ENCODE peak calls at places on chromosomes 13 and 19, in eight cellular contexts. T is kidney glomerular epithelial cell; W is NCI-H526 treated with DMSO at 0.1 percent for 48 hours; C is H54; E is heart left ventricle; L is activated naive CD8-positive, alpha-beta T cell treated with anti-CD3 and anti-CD28 coated beads, Interleukin-2, amount 50 U/mL, for 24 hours; Q is tibial nerve; R is pulmonary artery endothelial cell. X is an unnamed sample.

GRCh38 chr19:51016798-51017683 is 2.5 kb downstream of the KLK10 start:
- DNase-seq in L (peak), Q (peak), E (peak), R (no peak), T (peak), W (peak), C (no peak), X (peak)

GRCh38 chr19:38233740-38234251 is 9.8 kb upstream of the DPF1 start:
- DNase-seq in Q (peak), L (peak), R (no peak), W (no peak), T (peak), C (peak), E (peak), X (peak)

GRCh38 chr19:35253316-35254286 is 4.8 kb downstream of the LSR start:
- DNase-seq in L (no peak), C (no peak), Q (no peak), T (no peak), W (no peak), R (no peak), E (peak), X (peak)

GRCh38 chr13:93116809-93117208 is 109.8 kb upstream of the GPC6 start:
- DNase-seq in E (no peak), T (no peak), L (no peak), W (no peak), C (no peak), R (no peak), Q (no peak), X (no peak)

GRCh38 chr19:2609389-2610116 is 92.9 kb downstream of the GNG7 start:
- DNase-seq in R (no peak), L (no peak), W (no peak), Q (no peak), T (no peak), C (no peak), E (no peak), X (no peak)

GRCh38 chr19:11382898-11383705 is 1.0 kb downstream of the EPOR start:
- DNase-seq in E (peak), C (no peak), R (no peak), L (peak), T (no peak), Q (no peak), W (no peak), X (peak)

GRCh38 chr19:6267552-6268381 is 12.0 kb downstream of the MLLT1 start:
- DNase-seq in L (no peak), W (no peak), Q (no peak), C (no peak), T (no peak), E (no peak), R (no peak), X (no peak)

GRCh38 chr13:96052655-96053002 is 572 bp downstream of the UGGT2 start:
- DNase-seq in W (peak), T (peak), R (no peak), C (peak), L (no peak), Q (no peak), E (no peak), X (no peak)

X was measured in lung.